ENCODE peak calls at places on chromosomes 4 and X, in eight cellular contexts. One of them, this sample, is unnamed.

GRCh38 chr4:139848043-139848442 is 182.4 kb downstream of the MGST2 start:
- DNase-seq in fibroblast of villous mesenchyme: no peak
- DNase-seq in adrenal gland: no peak
- DNase-seq in astrocyte: no peak
- DNase-seq in astrocyte of the spinal cord: no peak
- DNase-seq in CD8-positive, alpha-beta T cell: no peak
- DNase-seq in right atrium auricular region: no peak
- DNase-seq in WERI-Rb-1: no peak
- DNase-seq in this sample: no peak

GRCh38 chr4:103105558-103106356 is 6.1 kb upstream of the BDH2 start:
- DNase-seq in right atrium auricular region: no peak
- DNase-seq in astrocyte of the spinal cord: peak; percentile 29
- DNase-seq in fibroblast of villous mesenchyme: peak; percentile 3
- DNase-seq in CD8-positive, alpha-beta T cell: no peak
- DNase-seq in astrocyte: peak; percentile 20
- DNase-seq in adrenal gland: no peak
- DNase-seq in WERI-Rb-1: no peak
- DNase-seq in this sample: peak; percentile 13

GRCh38 chr4:138205531-138206233 is 36.5 kb downstream of the SLC7A11 start:
- DNase-seq in astrocyte of the spinal cord: no peak
- DNase-seq in astrocyte: no peak
- DNase-seq in CD8-positive, alpha-beta T cell: no peak
- DNase-seq in WERI-Rb-1: no peak
- DNase-seq in fibroblast of villous mesenchyme: no peak
- DNase-seq in adrenal gland: no peak
- DNase-seq in right atrium auricular region: no peak
- DNase-seq in this sample: no peak

GRCh38 chrX:80432863-80433262 is 12.6 kb downstream of the TENT5D start:
- DNase-seq in right atrium auricular region: peak; percentile 67
- DNase-seq in fibroblast of villous mesenchyme: no peak
- DNase-seq in astrocyte of the spinal cord: no peak
- DNase-seq in WERI-Rb-1: no peak
- DNase-seq in CD8-positive, alpha-beta T cell: no peak
- DNase-seq in astrocyte: no peak
- DNase-seq in adrenal gland: no peak
- DNase-seq in this sample: no peak

GRCh38 chr4:187017156-187017555 is 293.5 kb upstream of the FAT1 start:
- DNase-seq in WERI-Rb-1: no peak
- DNase-seq in astrocyte of the spinal cord: no peak
- DNase-seq in right atrium auricular region: no peak
- DNase-seq in adrenal gland: no peak
- DNase-seq in fibroblast of villous mesenchyme: no peak
- DNase-seq in astrocyte: no peak
- DNase-seq in CD8-positive, alpha-beta T cell: no peak
- DNase-seq in this sample: no peak

GRCh38 chr4:66489370-66489769 is 819.1 kb upstream of the EPHA5 start:
- DNase-seq in right atrium auricular region: no peak
- DNase-seq in WERI-Rb-1: no peak
- DNase-seq in fibroblast of villous mesenchyme: no peak
- DNase-seq in astrocyte: peak; percentile 2
- DNase-seq in adrenal gland: no peak
- DNase-seq in CD8-positive, alpha-beta T cell: no peak
- DNase-seq in astrocyte of the spinal cord: no peak
- DNase-seq in this sample: peak; percentile 23

GRCh38 chrX:20530319-20530979 is 263.7 kb upstream of the RPS6KA3 start:
- DNase-seq in astrocyte: no peak
- DNase-seq in astrocyte of the spinal cord: peak; percentile 56
- DNase-seq in WERI-Rb-1: peak; percentile 48
- DNase-seq in fibroblast of villous mesenchyme: peak; percentile 63
- DNase-seq in CD8-positive, alpha-beta T cell: peak; percentile 70
- DNase-seq in right atrium auricular region: peak; percentile 70
- DNase-seq in adrenal gland: peak; percentile 57
- DNase-seq in this sample: peak; percentile 77

GRCh38 chrX:26889574-26889973 is 573.6 kb downstream of the PPP4R3C start:
- DNase-seq in right atrium auricular region: no peak
- DNase-seq in fibroblast of villous mesenchyme: peak; percentile 13
- DNase-seq in WERI-Rb-1: no peak
- DNase-seq in astrocyte: no peak
- DNase-seq in CD8-positive, alpha-beta T cell: no peak
- DNase-seq in astrocyte of the spinal cord: no peak
- DNase-seq in adrenal gland: no peak
- DNase-seq in this sample: no peak

GRCh38 chrX:9665113-9665512 is 100.5 kb downstream of the GPR143 start:
- DNase-seq in astrocyte: no peak
- DNase-seq in CD8-positive, alpha-beta T cell: no peak
- DNase-seq in right atrium auricular region: no peak
- DNase-seq in WERI-Rb-1: no peak
- DNase-seq in fibroblast of villous mesenchyme: no peak
- DNase-seq in adrenal gland: no peak
- DNase-seq in astrocyte of the spinal cord: no peak
- DNase-seq in this sample: no peak

GRCh38 chr4:172412851-172413250 is 599.6 kb downstream of the GALNTL6 start:
- DNase-seq in CD8-positive, alpha-beta T cell: no peak
- DNase-seq in adrenal gland: no peak
- DNase-seq in fibroblast of villous mesenchyme: no peak
- DNase-seq in right atrium auricular region: no peak
- DNase-seq in astrocyte: no peak
- DNase-seq in astrocyte of the spinal cord: no peak
- DNase-seq in WERI-Rb-1: no peak
- DNase-seq in this sample: no peak

GRCh38 chr4:183763990-183764754 is 105.1 kb downstream of the TRAPPC11 start:
- DNase-seq in WERI-Rb-1: no peak
- DNase-seq in adrenal gland: no peak
- DNase-seq in right atrium auricular region: no peak
- DNase-seq in astrocyte: no peak
- DNase-seq in astrocyte of the spinal cord: no peak
- DNase-seq in fibroblast of villous mesenchyme: no peak
- DNase-seq in CD8-positive, alpha-beta T cell: no peak
- DNase-seq in this sample: no peak

GRCh38 chr4:17189322-17189721 is 290.9 kb upstream of the LDB2 start:
- DNase-seq in astrocyte: peak; percentile 83
- DNase-seq in fibroblast of villous mesenchyme: peak; percentile 38
- DNase-seq in astrocyte of the spinal cord: peak; percentile 76
- DNase-seq in right atrium auricular region: no peak
- DNase-seq in CD8-positive, alpha-beta T cell: no peak
- DNase-seq in WERI-Rb-1: no peak
- DNase-seq in adrenal gland: no peak
- DNase-seq in this sample: peak; percentile 58

GRCh38 chr4:119300388-119301131 is 21.4 kb downstream of the FABP2 start:
- DNase-seq in fibroblast of villous mesenchyme: peak; percentile 93
- DNase-seq in astrocyte of the spinal cord: peak; percentile 93
- DNase-seq in astrocyte: peak; percentile 81
- DNase-seq in right atrium auricular region: peak; percentile 94
- DNase-seq in CD8-positive, alpha-beta T cell: peak; percentile 94
- DNase-seq in WERI-Rb-1: peak; percentile 95
- DNase-seq in adrenal gland: peak; percentile 94
- DNase-seq in this sample: peak; percentile 95

GRCh38 chr4:40283413-40283812 is 51.7 kb upstream of the CHRNA9 start:
- DNase-seq in fibroblast of villous mesenchyme: no peak
- DNase-seq in CD8-positive, alpha-beta T cell: no peak
- DNase-seq in right atrium auricular region: no peak
- DNase-seq in adrenal gland: no peak
- DNase-seq in astrocyte of the spinal cord: no peak
- DNase-seq in astrocyte: no peak
- DNase-seq in WERI-Rb-1: no peak
- DNase-seq in this sample: no peak

GRCh38 chr4:132332932-132333722 is 816.0 kb upstream of the PCDH10 start:
- DNase-seq in CD8-positive, alpha-beta T cell: no peak
- DNase-seq in right atrium auricular region: no peak
- DNase-seq in WERI-Rb-1: no peak
- DNase-seq in fibroblast of villous mesenchyme: peak; percentile 11
- DNase-seq in adrenal gland: no peak
- DNase-seq in astrocyte of the spinal cord: peak; percentile 30
- DNase-seq in astrocyte: peak; percentile 5
- DNase-seq in this sample: peak; percentile 63
- TF ChIP-seq CTCF in CD8-positive, alpha-beta T cell: no peak
- TF ChIP-seq CTCF in right atrium auricular region: no peak
- TF ChIP-seq CTCF in WERI-Rb-1: peak; percentile 43
- TF ChIP-seq CTCF in fibroblast of villous mesenchyme: peak; percentile 52
- TF ChIP-seq CTCF in adrenal gland: no peak
- TF ChIP-seq CTCF in astrocyte of the spinal cord: peak; percentile 39
- TF ChIP-seq CTCF in astrocyte: peak; percentile 44
- TF ChIP-seq CTCF in this sample: peak; percentile 53

DNA sequence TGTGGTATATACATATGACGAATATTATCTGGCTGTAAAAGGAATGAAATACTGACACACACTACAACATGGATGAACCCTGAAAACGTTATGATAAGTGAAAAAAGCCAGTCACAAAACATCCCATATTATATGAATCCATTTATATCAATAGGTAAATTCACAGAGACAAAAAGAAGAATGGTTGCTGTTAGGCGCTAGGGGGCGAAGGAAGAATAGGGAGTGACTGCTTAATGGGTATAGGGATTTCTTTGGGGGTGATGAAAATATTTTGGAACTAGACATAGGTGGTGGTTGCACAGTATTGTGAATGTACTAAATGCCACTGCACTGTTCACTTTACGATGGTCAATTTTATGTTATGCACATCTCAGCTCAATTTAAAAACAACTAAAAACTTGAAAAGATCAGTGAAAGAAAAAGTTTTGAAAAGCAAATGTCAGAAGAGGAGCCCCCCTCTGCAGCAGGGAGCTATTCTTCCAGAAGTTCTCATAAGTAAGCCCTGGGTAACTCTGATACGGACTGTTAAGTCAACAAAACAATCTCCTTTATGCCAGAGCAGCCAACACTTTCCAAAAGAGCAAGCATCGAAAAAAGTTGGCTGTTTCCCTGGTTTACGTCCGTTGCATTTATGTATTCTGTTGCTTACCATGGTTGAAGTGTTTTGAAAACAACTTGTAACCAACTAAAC is 96.3 kb upstream of the EGFL6 start:
- DNase-seq in CD8-positive, alpha-beta T cell: no peak
- DNase-seq in WERI-Rb-1: no peak
- DNase-seq in adrenal gland: no peak
- DNase-seq in astrocyte: no peak
- DNase-seq in astrocyte of the spinal cord: no peak
- DNase-seq in fibroblast of villous mesenchyme: no peak
- DNase-seq in right atrium auricular region: no peak
- DNase-seq in this sample: no peak
- TF ChIP-seq CTCF in CD8-positive, alpha-beta T cell: no peak
- TF ChIP-seq CTCF in WERI-Rb-1: no peak
- TF ChIP-seq CTCF in adrenal gland: no peak
- TF ChIP-seq CTCF in astrocyte: no peak
- TF ChIP-seq CTCF in astrocyte of the spinal cord: peak; percentile 23
- TF ChIP-seq CTCF in fibroblast of villous mesenchyme: no peak
- TF ChIP-seq CTCF in right atrium auricular region: no peak
- TF ChIP-seq CTCF in this sample: no peak

DNA sequence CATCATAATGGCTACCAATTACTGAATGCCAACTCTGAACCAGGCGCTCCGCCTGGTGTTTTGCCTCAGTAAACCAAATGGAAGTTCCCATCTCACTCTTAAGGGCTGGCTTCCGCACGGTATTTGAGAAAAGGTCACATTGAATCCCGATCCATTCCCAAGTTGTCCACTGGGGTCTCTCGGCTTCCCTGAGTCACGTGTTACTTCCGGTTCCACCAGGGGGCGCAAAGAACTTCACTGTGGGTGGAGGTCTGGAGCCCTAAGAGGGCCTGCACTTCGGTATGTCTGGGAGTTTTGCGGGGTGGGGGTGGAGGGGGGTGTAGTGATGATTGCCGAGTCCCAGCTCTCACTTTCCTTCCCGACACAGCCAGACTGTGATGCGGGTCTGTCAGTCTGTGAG is 13.4 kb upstream of the NHS start:
- DNase-seq in CD8-positive, alpha-beta T cell: no peak
- DNase-seq in fibroblast of villous mesenchyme: no peak
- DNase-seq in WERI-Rb-1: peak; percentile 49
- DNase-seq in right atrium auricular region: no peak
- DNase-seq in astrocyte of the spinal cord: no peak
- DNase-seq in adrenal gland: no peak
- DNase-seq in astrocyte: no peak
- DNase-seq in this sample: peak; percentile 2
- TF ChIP-seq CTCF in CD8-positive, alpha-beta T cell: no peak
- TF ChIP-seq CTCF in fibroblast of villous mesenchyme: peak; percentile 13
- TF ChIP-seq CTCF in WERI-Rb-1: peak; percentile 60
- TF ChIP-seq CTCF in right atrium auricular region: no peak
- TF ChIP-seq CTCF in astrocyte of the spinal cord: peak; percentile 33
- TF ChIP-seq CTCF in adrenal gland: peak; percentile 21
- TF ChIP-seq CTCF in astrocyte: peak; percentile 7
- TF ChIP-seq CTCF in this sample: peak; percentile 39

GRCh38 chr4:143397887-143398286 is 61.2 kb downstream of the GAB1 start:
- DNase-seq in adrenal gland: no peak
- DNase-seq in WERI-Rb-1: no peak
- DNase-seq in astrocyte of the spinal cord: no peak
- DNase-seq in right atrium auricular region: no peak
- DNase-seq in fibroblast of villous mesenchyme: no peak
- DNase-seq in astrocyte: no peak
- DNase-seq in CD8-positive, alpha-beta T cell: no peak
- DNase-seq in this sample: no peak

GRCh38 chr4:143396695-143397094 is 60.0 kb downstream of the GAB1 start:
- DNase-seq in astrocyte: no peak
- DNase-seq in adrenal gland: no peak
- DNase-seq in right atrium auricular region: no peak
- DNase-seq in astrocyte of the spinal cord: no peak
- DNase-seq in CD8-positive, alpha-beta T cell: no peak
- DNase-seq in WERI-Rb-1: no peak
- DNase-seq in fibroblast of villous mesenchyme: no peak
- DNase-seq in this sample: no peak

GRCh38 chr4:143397335-143397734 is 60.7 kb downstream of the GAB1 start:
- DNase-seq in astrocyte: no peak
- DNase-seq in CD8-positive, alpha-beta T cell: no peak
- DNase-seq in fibroblast of villous mesenchyme: no peak
- DNase-seq in astrocyte of the spinal cord: no peak
- DNase-seq in adrenal gland: no peak
- DNase-seq in WERI-Rb-1: no peak
- DNase-seq in right atrium auricular region: no peak
- DNase-seq in this sample: no peak

GRCh38 chr4:143400082-143400481 is 63.4 kb downstream of the GAB1 start:
- DNase-seq in right atrium auricular region: no peak
- DNase-seq in adrenal gland: no peak
- DNase-seq in astrocyte: no peak
- DNase-seq in astrocyte of the spinal cord: no peak
- DNase-seq in CD8-positive, alpha-beta T cell: no peak
- DNase-seq in WERI-Rb-1: no peak
- DNase-seq in fibroblast of villous mesenchyme: no peak
- DNase-seq in this sample: no peak

DNA sequence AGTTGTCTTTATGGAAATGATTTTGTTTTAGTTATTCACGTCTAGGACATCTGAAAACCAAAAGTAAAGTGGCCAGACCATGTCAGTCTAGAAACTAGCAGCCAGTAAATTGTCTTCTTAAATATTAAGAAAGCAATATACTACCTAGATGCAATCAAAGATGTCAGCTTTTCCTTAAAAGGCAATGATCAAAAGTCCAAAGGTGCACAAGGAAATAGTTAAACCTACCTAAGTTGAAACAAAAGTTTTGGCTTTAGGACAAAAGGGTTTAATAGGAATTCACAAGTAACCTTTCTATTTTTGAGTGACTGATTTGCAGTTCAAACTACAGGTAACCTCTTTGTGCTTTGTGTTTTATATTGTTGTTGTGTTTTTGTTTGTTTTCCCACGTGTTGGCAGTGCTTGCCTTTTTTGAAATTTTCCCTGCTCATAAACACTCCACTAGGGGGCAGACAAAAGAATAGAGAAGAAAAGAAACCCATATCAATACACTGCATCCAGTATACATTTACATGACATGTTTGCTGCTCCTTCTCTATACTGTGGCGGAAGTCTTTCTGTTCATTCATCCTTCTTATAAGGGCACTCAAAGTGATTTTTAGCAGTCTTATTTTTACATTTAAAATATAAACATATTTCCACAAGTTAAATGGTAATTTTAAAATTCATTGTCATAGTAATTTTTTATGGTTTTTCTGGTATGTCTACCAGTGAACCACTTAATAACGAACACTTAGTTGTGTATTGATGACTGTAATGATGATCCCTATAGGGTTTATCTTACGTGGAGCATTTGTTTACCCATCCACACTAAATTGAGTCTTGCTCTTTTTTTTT is 62.7 kb downstream of the GAB1 start:
- DNase-seq in WERI-Rb-1: no peak
- DNase-seq in astrocyte of the spinal cord: peak; percentile 29
- DNase-seq in right atrium auricular region: no peak
- DNase-seq in adrenal gland: no peak
- DNase-seq in CD8-positive, alpha-beta T cell: no peak
- DNase-seq in astrocyte: no peak
- DNase-seq in fibroblast of villous mesenchyme: peak; percentile 48
- DNase-seq in this sample: peak; percentile 52
- TF ChIP-seq CTCF in WERI-Rb-1: peak; percentile 56
- TF ChIP-seq CTCF in astrocyte of the spinal cord: peak; percentile 71
- TF ChIP-seq CTCF in right atrium auricular region: peak; percentile 46
- TF ChIP-seq CTCF in adrenal gland: peak; percentile 69
- TF ChIP-seq CTCF in CD8-positive, alpha-beta T cell: peak; percentile 56
- TF ChIP-seq CTCF in astrocyte: peak; percentile 82
- TF ChIP-seq CTCF in fibroblast of villous mesenchyme: peak; percentile 81
- TF ChIP-seq CTCF in this sample: peak; percentile 74

This sample was measured in choroid plexus epithelial cell.